ENCODE peak calls at places on chromosomes 16 and 17, in four cellular contexts. H, Z, N and U are unnamed samples.

GRCh38 chr17:67569873-67570272 is 147.9 kb upstream of the NOL11 start:
- DNase-seq in H (no peak), Z (no peak), N (no peak), U (no peak)

GRCh38 chr17:18182978-18183333 is 672 bp upstream of the ALKBH5 start:
- DNase-seq in H (peak), Z (peak), N (peak), U (no peak)

GRCh38 chr17:12256380-12256995 is 235.8 kb downstream of the MAP2K4 start:
- DNase-seq in H (peak), Z (peak), N (no peak), U (peak)

GRCh38 chr17:81037783-81038733 is 3.1 kb downstream of the BAIAP2 start:
- DNase-seq in H (no peak), Z (no peak), N (no peak), U (peak)

GRCh38 chr17:68600123-68600880 is 865 bp downstream of the FAM20A start:
- DNase-seq in H (no peak), Z (no peak), N (peak), U (no peak)

GRCh38 chr17:38910325-38910724 is 15.1 kb upstream of the LASP1NB start:
- DNase-seq in H (no peak), Z (no peak), N (peak), U (no peak)

GRCh38 chr16:23351360-23351759 is 49.3 kb downstream of the SCNN1B start:
- DNase-seq in H (no peak), Z (no peak), N (peak), U (no peak)

GRCh38 chr16:50139580-50139979 is 13.5 kb upstream of the TENT4B start:
- DNase-seq in H (no peak), Z (no peak), N (no peak), U (no peak)

GRCh38 chr16:4058386-4058785 is 57.9 kb downstream of the ADCY9 start:
- DNase-seq in H (no peak), Z (no peak), N (no peak), U (no peak)

GRCh38 chr17:16288860-16289571 is 64.3 kb downstream of the CENPV start:
- DNase-seq in H (no peak), Z (no peak), N (no peak), U (no peak)

GRCh38 chr17:44324092-44324570 is 492 bp downstream of the SLC25A39 start:
- DNase-seq in H (no peak), Z (no peak), N (peak), U (no peak)

GRCh38 chr17:44322236-44322895 is 2.3 kb downstream of the SLC25A39 start:
- DNase-seq in H (no peak), Z (no peak), N (no peak), U (no peak)

GRCh38 chr17:44323359-44324091 is 1.1 kb downstream of the SLC25A39 start:
- DNase-seq in H (no peak), Z (no peak), N (no peak), U (no peak)

GRCh38 chr17:44320066-44320465 is 4.6 kb downstream of the SLC25A39 start:
- DNase-seq in H (no peak), Z (no peak), N (no peak), U (no peak)

GRCh38 chr17:44321246-44322120 is 3.1 kb downstream of the SLC25A39 start:
- DNase-seq in H (no peak), Z (no peak), N (no peak), U (no peak)
- TF ChIP-seq CTCF in H (no peak), Z (no peak), N (no peak), U (no peak)

DNA sequence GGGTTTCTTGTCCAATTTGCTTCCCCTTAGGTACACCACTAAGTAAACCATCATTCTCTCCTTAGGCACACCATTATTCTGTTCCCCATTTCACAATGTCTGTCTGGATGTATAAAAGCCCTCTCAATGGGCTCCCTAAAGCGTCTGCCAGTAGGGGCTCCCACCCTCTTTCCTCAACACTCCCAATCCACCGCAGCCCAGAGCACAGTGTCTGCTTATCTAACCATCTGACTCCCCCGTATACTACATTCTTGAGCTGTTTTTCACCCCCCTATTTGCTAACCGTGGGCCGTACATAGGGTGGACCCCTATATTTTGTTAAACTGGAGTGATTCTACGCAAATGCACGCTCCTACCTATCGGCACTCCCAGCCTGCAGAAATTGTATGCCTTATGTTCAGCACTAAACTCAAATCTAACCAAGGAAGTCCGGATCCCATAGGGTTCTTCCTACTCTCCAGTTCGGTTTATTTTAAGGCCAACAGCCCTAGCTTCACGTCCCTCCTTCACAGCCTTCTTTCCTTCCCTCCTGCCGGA is 674 bp upstream of the PSMD3 start:
- DNase-seq in H (peak), Z (no peak), N (no peak), U (peak)
- TF ChIP-seq CTCF in H (peak), Z (peak), N (peak), U (no peak)

GRCh38 chr16:85999778-86000177 is 100.8 kb downstream of the IRF8 start:
- DNase-seq in H (no peak), Z (no peak), N (no peak), U (no peak)
- TF ChIP-seq CTCF in H (no peak), Z (no peak), N (no peak), U (no peak)

DNA sequence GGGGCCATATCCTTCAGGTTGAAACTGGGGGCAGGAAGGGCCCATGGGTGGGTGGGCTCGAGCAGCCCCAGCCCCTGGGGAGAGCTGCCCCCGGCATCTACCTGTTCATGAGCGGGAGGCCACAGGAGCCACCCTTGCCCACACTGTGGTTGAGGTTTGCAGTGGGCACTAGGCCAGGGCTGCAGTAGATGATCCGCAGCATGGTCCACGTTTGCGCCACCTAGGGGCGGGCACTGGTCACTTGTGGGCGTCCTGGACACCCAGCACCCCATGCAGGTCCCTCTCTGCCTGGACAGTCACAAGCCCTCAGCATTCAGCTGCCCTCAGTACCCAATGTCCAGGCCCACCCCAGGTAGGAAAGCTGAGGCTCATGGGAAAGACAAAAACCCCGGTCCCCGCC is 1.8 kb upstream of the JMJD8 start:
- DNase-seq in H (no peak), Z (peak), N (no peak), U (peak)
- TF ChIP-seq CTCF in H (peak), Z (peak), N (peak), U (peak)

GRCh38 chr16:67176662-67177061 is 6.3 kb downstream of the NOL3 start:
- DNase-seq in H (no peak), Z (no peak), N (no peak), U (no peak)

GRCh38 chr16:67170948-67171649 is 761 bp downstream of the NOL3 start:
- DNase-seq in H (peak), Z (no peak), N (no peak), U (no peak)

GRCh38 chr16:67174706-67175231 is 4.4 kb downstream of the NOL3 start:
- DNase-seq in H (no peak), Z (no peak), N (no peak), U (no peak)

GRCh38 chr16:67173323-67173722 is 3.0 kb downstream of the NOL3 start:
- DNase-seq in H (no peak), Z (no peak), N (no peak), U (no peak)

GRCh38 chr16:67173808-67174705 is 3.7 kb downstream of the NOL3 start:
- DNase-seq in H (peak), Z (peak), N (peak), U (peak)
- TF ChIP-seq CTCF in H (no peak), Z (peak), N (peak), U (peak)

DNA sequence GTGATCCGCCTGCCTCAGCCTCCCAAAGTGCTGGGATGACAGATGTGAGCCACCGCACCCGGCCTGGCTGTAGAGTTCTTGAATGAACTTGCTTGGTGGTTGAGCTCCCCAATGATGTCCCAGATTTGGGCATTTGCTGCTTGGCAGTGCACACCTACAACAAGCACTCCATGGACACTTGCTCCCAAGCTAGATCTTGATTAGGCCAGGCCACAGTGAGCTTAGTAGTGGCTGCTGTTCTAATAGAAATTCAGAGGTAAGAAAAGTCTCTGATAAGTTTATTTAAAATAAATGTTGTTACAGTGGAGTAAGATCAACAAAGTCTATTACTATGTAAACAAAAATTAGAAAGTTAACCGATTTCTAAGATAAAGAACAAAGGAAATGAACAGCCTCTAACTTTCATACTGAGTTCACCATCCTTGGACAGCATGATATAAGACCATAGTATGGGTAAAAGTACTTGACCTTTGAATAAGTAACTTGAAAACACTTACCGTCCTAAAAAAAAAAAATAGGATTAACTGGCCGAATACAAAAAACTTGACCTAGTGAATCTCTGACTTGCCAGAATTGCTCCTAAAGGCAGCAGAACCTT is 951 bp downstream of the TMED6 start:
- DNase-seq in H (no peak), Z (no peak), N (no peak), U (no peak)
- TF ChIP-seq CTCF in H (no peak), Z (no peak), N (no peak), U (no peak)

GRCh38 chr16:11372924-11373306 is 27.7 kb downstream of the RMI2 start:
- DNase-seq in H (no peak), Z (no peak), N (peak), U (no peak)
- TF ChIP-seq CTCF in H (no peak), Z (no peak), N (no peak), U (no peak)